ENCODE peak calls at places on chromosomes 4 and X, in nine cellular contexts. V is mucosa of descending colon; F is esophagus squamous epithelium; Q is CD8-positive, alpha-beta memory T cell; Z is fibroblast of lung; L is aorta; K is Caco-2; J is brain microvascular endothelial cell; T is effector memory CD4-positive, alpha-beta T cell. N is an unnamed sample. For H3K36me3, the result is how much of the 10 kb centered on the place peaks cover.

GRCh38 chr4:5773271-5773555 is 62.2 kb downstream of the EVC start:
- DNase-seq in V (no peak), F (no peak), Q (no peak), Z (peak), L (no peak), K (no peak), J (peak), T (no peak), N (no peak)

GRCh38 chrX:56233682-56234081 is 1.5 kb downstream of the KLF8 start:
- DNase-seq in V (peak), F (no peak), Q (no peak), Z (peak), L (peak), K (peak), J (no peak), T (no peak), N (no peak)

GRCh38 chr4:69760455-69760854 is at the start of gene SULT1B1:
- DNase-seq in V (peak), F (no peak), Q (no peak), Z (peak), L (peak), K (no peak), J (peak), T (no peak), N (peak)

GRCh38 chr4:72383439-72383838 is 185.6 kb downstream of the ADAMTS3 start:
- DNase-seq in V (no peak), F (no peak), Q (no peak), Z (peak), L (no peak), K (no peak), J (peak), T (no peak), N (no peak)

GRCh38 chrX:154445776-154446175 is 1.8 kb downstream of the FAM50A start:
- DNase-seq in V (no peak), F (no peak), Q (no peak), Z (no peak), L (no peak), K (no peak), J (no peak), T (no peak), N (no peak)

GRCh38 chr4:79917246-79917645 is 155.8 kb downstream of the ANTXR2 start:
- DNase-seq in V (peak), F (no peak), Q (peak), Z (peak), L (peak), K (peak), J (peak), T (no peak), N (no peak)

GRCh38 chr4:71171592-71171991 is 167.2 kb upstream of the SLC4A4 start:
- DNase-seq in V (no peak), F (no peak), Q (no peak), Z (no peak), L (no peak), K (no peak), J (no peak), T (no peak), N (no peak)

GRCh38 chr4:118224239-118224829 is 128.5 kb downstream of the PRSS12 start:
- DNase-seq in V (no peak), F (no peak), Q (no peak), Z (peak), L (no peak), K (no peak), J (peak), T (no peak), N (no peak)

GRCh38 chr4:22389240-22389871 is 126.5 kb downstream of the ADGRA3 start:
- DNase-seq in V (peak), F (no peak), Q (no peak), Z (peak), L (peak), K (peak), J (peak), T (no peak), N (peak)

GRCh38 chrX:45232139-45232538 is 31.5 kb upstream of the DIPK2B start:
- DNase-seq in V (no peak), F (no peak), Q (no peak), Z (no peak), L (no peak), K (no peak), J (no peak), T (peak), N (no peak)

GRCh38 chr4:25081866-25082471 is 51.2 kb upstream of the LGI2 start:
- DNase-seq in V (no peak), F (no peak), Q (no peak), Z (no peak), L (no peak), K (peak), J (no peak), T (no peak), N (no peak)

GRCh38 chr4:15714141-15714540 is 11.3 kb downstream of the BST1 start:
- DNase-seq in V (no peak), F (no peak), Q (no peak), Z (no peak), L (no peak), K (no peak), J (no peak), T (no peak), N (no peak)

GRCh38 chrX:11755724-11756123 is 2.3 kb upstream of the MSL3 start:
- DNase-seq in V (no peak), F (no peak), Q (no peak), Z (no peak), L (no peak), K (peak), J (no peak), T (no peak), N (no peak)

GRCh38 chr4:39814403-39815185 is 116.7 kb downstream of the UBE2K start:
- DNase-seq in V (no peak), F (no peak), Q (peak), Z (peak), L (no peak), K (peak), J (peak), T (no peak), N (peak)

GRCh38 chr4:42914937-42915336 is 22.4 kb downstream of the GRXCR1 start:
- DNase-seq in V (no peak), F (no peak), Q (no peak), Z (no peak), L (no peak), K (no peak), J (no peak), T (no peak), N (no peak)

GRCh38 chr4:71607780-71608673 is 175.9 kb downstream of the GC start:
- DNase-seq in V (no peak), F (no peak), Q (no peak), Z (peak), L (no peak), K (no peak), J (no peak), T (no peak), N (no peak)

GRCh38 chr4:186765138-186765537 is 41.5 kb upstream of the FAT1 start:
- DNase-seq in V (peak), F (no peak), Q (no peak), Z (peak), L (peak), K (peak), J (no peak), T (no peak), N (peak)

GRCh38 chr4:70619288-70619687 is 9.3 kb upstream of the ENAM start:
- DNase-seq in V (no peak), F (no peak), Q (no peak), Z (no peak), L (no peak), K (no peak), J (no peak), T (no peak), N (no peak)

GRCh38 chr4:164136181-164136616 is 617.7 kb upstream of the SMIM31 start:
- DNase-seq in V (no peak), F (no peak), Q (no peak), Z (peak), L (no peak), K (no peak), J (peak), T (no peak), N (peak)

GRCh38 chr4:94516067-94516466 is 64.3 kb downstream of the PDLIM5 start:
- DNase-seq in V (no peak), F (no peak), Q (no peak), Z (peak), L (no peak), K (no peak), J (peak), T (no peak), N (no peak)

GRCh38 chrX:100662153-100662552 is 18.2 kb downstream of the SRPX2 start:
- DNase-seq in V (no peak), F (no peak), Q (no peak), Z (no peak), L (no peak), K (no peak), J (no peak), T (no peak), N (no peak)

GRCh38 chr4:8665406-8666360 is 73.1 kb downstream of the CPZ start:
- DNase-seq in V (no peak), F (no peak), Q (no peak), Z (no peak), L (no peak), K (no peak), J (no peak), T (no peak), N (no peak)

GRCh38 chr4:78512357-78512920 is 39.1 kb upstream of the ANXA3 start:
- DNase-seq in V (peak), F (no peak), Q (no peak), Z (no peak), L (no peak), K (no peak), J (no peak), T (no peak), N (no peak)

GRCh38 chr4:127138586-127138985 is 494.2 kb upstream of the INTU start:
- DNase-seq in V (no peak), F (no peak), Q (no peak), Z (no peak), L (no peak), K (no peak), J (no peak), T (no peak), N (no peak)

GRCh38 chr4:150664935-150665334 is 83.0 kb downstream of the MAB21L2 start:
- DNase-seq in V (no peak), F (no peak), Q (no peak), Z (no peak), L (no peak), K (no peak), J (peak), T (no peak), N (no peak)

GRCh38 chr4:47209833-47210232 is 178.5 kb downstream of the GABRB1 start:
- DNase-seq in V (no peak), F (no peak), Q (no peak), Z (peak), L (no peak), K (no peak), J (peak), T (no peak), N (no peak)

GRCh38 chrX:18701621-18702361 is 5.7 kb upstream of the PPEF1 start:
- DNase-seq in V (peak), F (no peak), Q (no peak), Z (peak), L (peak), K (no peak), J (peak), T (no peak), N (no peak)

GRCh38 chrX:113297456-113297855 is 456.8 kb upstream of the AMOT start:
- DNase-seq in V (no peak), F (no peak), Q (no peak), Z (no peak), L (no peak), K (no peak), J (no peak), T (no peak), N (no peak)

GRCh38 chr4:185424905-185425599 is 712 bp downstream of the UFSP2 start:
- DNase-seq in V (no peak), F (no peak), Q (no peak), Z (peak), L (no peak), K (no peak), J (no peak), T (no peak), N (no peak)

GRCh38 chr4:26812049-26812729 is 48.5 kb upstream of the STIM2 start:
- DNase-seq in V (no peak), F (no peak), Q (no peak), Z (no peak), L (no peak), K (no peak), J (no peak), T (no peak), N (no peak)

GRCh38 chr4:74391890-74392478 is 27.0 kb downstream of the EREG start:
- DNase-seq in V (no peak), F (no peak), Q (no peak), Z (no peak), L (no peak), K (no peak), J (peak), T (no peak), N (no peak)

GRCh38 chrX:17441965-17442364 is 67.0 kb downstream of the NHS start:
- DNase-seq in V (no peak), F (no peak), Q (no peak), Z (peak), L (no peak), K (no peak), J (peak), T (no peak), N (peak)

GRCh38 chr4:76420901-76421581 is at the start of gene CCDC158:
- DNase-seq in V (peak), F (no peak), Q (no peak), Z (peak), L (peak), K (peak), J (no peak), T (no peak), N (peak)

GRCh38 chrX:2627272-2627867 is 63.7 kb upstream of the CD99 start:
- DNase-seq in V (peak), F (no peak), Q (no peak), Z (peak), L (no peak), K (peak), J (peak), T (no peak), N (no peak)

GRCh38 chr4:184792334-184792733 is 33.4 kb downstream of the ACSL1 start:
- DNase-seq in V (no peak), F (no peak), Q (no peak), Z (peak), L (no peak), K (no peak), J (no peak), T (no peak), N (no peak)

GRCh38 chr4:32268949-32269348 is 1548.8 kb downstream of the PCDH7 start:
- DNase-seq in V (no peak), F (no peak), Q (no peak), Z (peak), L (no peak), K (no peak), J (no peak), T (no peak), N (no peak)

GRCh38 chr4:177479063-177479462 is 36.8 kb upstream of the AGA start:
- DNase-seq in V (no peak), F (no peak), Q (no peak), Z (no peak), L (no peak), K (no peak), J (no peak), T (no peak), N (no peak)

GRCh38 chr4:177478496-177478895 is 36.3 kb upstream of the AGA start:
- DNase-seq in V (no peak), F (no peak), Q (no peak), Z (no peak), L (no peak), K (no peak), J (no peak), T (no peak), N (no peak)

GRCh38 chr4:177473991-177474390 is 31.8 kb upstream of the AGA start:
- DNase-seq in V (no peak), F (no peak), Q (no peak), Z (no peak), L (no peak), K (no peak), J (no peak), T (no peak), N (no peak)
- H3K4me3 ChIP-seq in V (no peak), F (no peak), Q (no peak), Z (no peak), L (no peak), K (no peak), J (no peak), T (no peak), N (no peak)

DNA sequence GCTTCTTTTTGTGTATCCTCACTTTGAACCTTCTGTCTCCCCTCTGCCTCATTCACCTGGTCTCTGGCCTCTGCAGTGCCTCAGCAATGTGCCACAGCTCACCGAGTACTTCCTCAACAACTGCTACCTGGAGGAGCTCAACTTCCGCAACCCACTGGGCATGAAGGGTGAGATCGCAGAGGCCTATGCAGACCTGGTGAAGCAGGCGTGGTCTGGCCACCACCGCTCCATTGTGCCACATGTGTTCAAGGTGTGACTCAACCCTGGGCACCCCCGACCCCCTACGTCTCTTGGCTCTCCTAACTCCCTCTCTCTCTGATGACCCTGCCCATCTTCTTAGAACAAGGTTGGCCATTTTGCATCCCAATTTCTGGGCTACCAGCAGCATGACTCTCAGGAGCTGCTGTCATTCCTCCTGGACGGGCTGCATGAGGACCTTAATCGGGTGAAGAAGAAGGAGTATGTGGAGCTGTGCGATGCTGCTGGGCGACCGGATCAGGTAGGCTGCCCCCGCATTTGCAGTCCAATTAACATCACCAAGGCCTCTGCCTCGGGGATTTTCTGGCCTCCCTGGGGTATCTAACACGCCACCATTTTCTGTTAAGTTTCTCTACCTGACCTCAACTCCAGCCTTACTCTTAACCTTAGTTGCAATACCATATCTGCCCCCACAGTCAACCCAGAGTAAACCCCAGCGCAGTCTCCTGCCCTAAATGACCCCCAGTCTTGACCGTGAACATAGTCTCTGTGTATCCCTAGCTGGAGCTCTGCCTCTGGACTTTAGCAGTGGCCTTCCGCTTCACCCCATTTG is 8.6 kb downstream of the USP11 start:
- DNase-seq in V (no peak), F (no peak), Q (no peak), Z (no peak), L (no peak), K (no peak), J (no peak), T (no peak), N (no peak)
- H3K36me3 ChIP-seq in V (under half), F (under half), Q (under half), Z (under half), L (under half), K (under half), J (under half), T (under half), N (under half)

GRCh38 chr4:54092405-54092759 is 7.6 kb upstream of the GSX2 start:
- DNase-seq in V (no peak), F (no peak), Q (no peak), Z (no peak), L (no peak), K (no peak), J (no peak), T (no peak), N (no peak)
- H3K4me3 ChIP-seq in V (no peak), F (peak), Q (peak), Z (peak), L (no peak), K (peak), J (peak), T (peak), N (peak)

GRCh38 chrX:40720386-40720785 is 15.0 kb downstream of the MED14 start:
- DNase-seq in V (no peak), F (no peak), Q (no peak), Z (no peak), L (no peak), K (no peak), J (no peak), T (no peak), N (no peak)

GRCh38 chrX:40721489-40722106 is 13.7 kb downstream of the MED14 start:
- DNase-seq in V (no peak), F (no peak), Q (no peak), Z (no peak), L (no peak), K (no peak), J (no peak), T (no peak), N (no peak)

GRCh38 chrX:40720811-40721210 is 14.5 kb downstream of the MED14 start:
- DNase-seq in V (no peak), F (no peak), Q (no peak), Z (no peak), L (no peak), K (no peak), J (no peak), T (no peak), N (no peak)

GRCh38 chrX:40719218-40719617 is 16.1 kb downstream of the MED14 start:
- DNase-seq in V (no peak), F (no peak), Q (no peak), Z (peak), L (no peak), K (no peak), J (no peak), T (no peak), N (no peak)

GRCh38 chrX:40719731-40720130 is 15.6 kb downstream of the MED14 start:
- DNase-seq in V (no peak), F (no peak), Q (no peak), Z (no peak), L (no peak), K (no peak), J (no peak), T (no peak), N (no peak)
- H3K36me3 ChIP-seq in V (under half), F (under half), Q (under half), Z (under half), L (under half), K (under half), J (under half), T (under half), N (under half)

GRCh38 chrX:9538544-9539045 is 73.7 kb downstream of the TBL1X start:
- DNase-seq in V (peak), F (no peak), Q (no peak), Z (no peak), L (no peak), K (peak), J (no peak), T (no peak), N (no peak)
- H3K4me3 ChIP-seq in V (no peak), F (no peak), Q (no peak), Z (no peak), L (no peak), K (no peak), J (no peak), T (no peak), N (no peak)

GRCh38 chr4:1233641-1234277 is 15.2 kb downstream of the CTBP1 start:
- DNase-seq in V (no peak), F (no peak), Q (no peak), Z (peak), L (peak), K (no peak), J (no peak), T (no peak), N (no peak)
- H3K36me3 ChIP-seq in V (under half), F (under half), Q (under half), Z (half or more), L (under half), K (under half), J (half or more), T (half or more), N (under half)

N was measured in MG63.